ENCODE peak calls at places on chromosomes 2 and 18, in eight cellular contexts. One of them, this sample, is unnamed.

GRCh38 chr2:69683170-69683971 is 39.8 kb upstream of the AAK1 start:
- DNase-seq in posterior vena cava: no peak
- DNase-seq in NCI-H2171 treated with DMSO at 0.1 percent for 48 hours: peak; percentile 16
- DNase-seq in activated CD4-positive, alpha-beta T cell treated with anti-CD3 and anti-CD28 coated beads, Interleukin-2, amount 50 U/mL, for 1 hour: no peak
- DNase-seq in DMS153: no peak
- DNase-seq in activated effector memory CD4-positive, alpha-beta T cell treated with Interleukin-2 at 50 U/mL for 16 hours: no peak
- DNase-seq in GM10248: no peak
- DNase-seq in adrenal gland: peak; percentile 33
- DNase-seq in this sample: no peak

GRCh38 chr2:138716183-138716582 is 64.0 kb downstream of the NXPH2 start:
- DNase-seq in adrenal gland: no peak
- DNase-seq in NCI-H2171 treated with DMSO at 0.1 percent for 48 hours: peak; percentile 10
- DNase-seq in activated effector memory CD4-positive, alpha-beta T cell treated with Interleukin-2 at 50 U/mL for 16 hours: no peak
- DNase-seq in activated CD4-positive, alpha-beta T cell treated with anti-CD3 and anti-CD28 coated beads, Interleukin-2, amount 50 U/mL, for 1 hour: no peak
- DNase-seq in GM10248: peak; percentile 18
- DNase-seq in DMS153: no peak
- DNase-seq in posterior vena cava: no peak
- DNase-seq in this sample: no peak

GRCh38 chr2:148650881-148651280 is 6.3 kb downstream of the EPC2 start:
- DNase-seq in DMS153: no peak
- DNase-seq in activated CD4-positive, alpha-beta T cell treated with anti-CD3 and anti-CD28 coated beads, Interleukin-2, amount 50 U/mL, for 1 hour: no peak
- DNase-seq in NCI-H2171 treated with DMSO at 0.1 percent for 48 hours: no peak
- DNase-seq in adrenal gland: no peak
- DNase-seq in GM10248: no peak
- DNase-seq in posterior vena cava: no peak
- DNase-seq in activated effector memory CD4-positive, alpha-beta T cell treated with Interleukin-2 at 50 U/mL for 16 hours: no peak
- DNase-seq in this sample: no peak

GRCh38 chr2:216792222-216793001 is 67.5 kb downstream of the TNP1 start:
- DNase-seq in posterior vena cava: peak; percentile 93
- DNase-seq in adrenal gland: no peak
- DNase-seq in NCI-H2171 treated with DMSO at 0.1 percent for 48 hours: peak; percentile 87
- DNase-seq in GM10248: no peak
- DNase-seq in activated effector memory CD4-positive, alpha-beta T cell treated with Interleukin-2 at 50 U/mL for 16 hours: no peak
- DNase-seq in DMS153: peak; percentile 76
- DNase-seq in activated CD4-positive, alpha-beta T cell treated with anti-CD3 and anti-CD28 coated beads, Interleukin-2, amount 50 U/mL, for 1 hour: no peak
- DNase-seq in this sample: no peak

GRCh38 chr2:102103992-102104871 is 38.3 kb upstream of the IL1R1 start:
- DNase-seq in adrenal gland: peak; percentile 61
- DNase-seq in activated effector memory CD4-positive, alpha-beta T cell treated with Interleukin-2 at 50 U/mL for 16 hours: peak; percentile 23
- DNase-seq in DMS153: no peak
- DNase-seq in NCI-H2171 treated with DMSO at 0.1 percent for 48 hours: no peak
- DNase-seq in GM10248: peak; percentile 34
- DNase-seq in posterior vena cava: peak; percentile 93
- DNase-seq in activated CD4-positive, alpha-beta T cell treated with anti-CD3 and anti-CD28 coated beads, Interleukin-2, amount 50 U/mL, for 1 hour: peak; percentile 29
- DNase-seq in this sample: peak; percentile 67

GRCh38 chr2:57443985-57444501 is 602.6 kb upstream of the VRK2 start:
- DNase-seq in activated CD4-positive, alpha-beta T cell treated with anti-CD3 and anti-CD28 coated beads, Interleukin-2, amount 50 U/mL, for 1 hour: no peak
- DNase-seq in NCI-H2171 treated with DMSO at 0.1 percent for 48 hours: no peak
- DNase-seq in DMS153: no peak
- DNase-seq in adrenal gland: no peak
- DNase-seq in activated effector memory CD4-positive, alpha-beta T cell treated with Interleukin-2 at 50 U/mL for 16 hours: no peak
- DNase-seq in posterior vena cava: no peak
- DNase-seq in GM10248: no peak
- DNase-seq in this sample: no peak

GRCh38 chr2:138245309-138245708 is 256.3 kb upstream of the SPOPL start:
- DNase-seq in DMS153: no peak
- DNase-seq in adrenal gland: no peak
- DNase-seq in activated effector memory CD4-positive, alpha-beta T cell treated with Interleukin-2 at 50 U/mL for 16 hours: no peak
- DNase-seq in NCI-H2171 treated with DMSO at 0.1 percent for 48 hours: no peak
- DNase-seq in GM10248: no peak
- DNase-seq in posterior vena cava: no peak
- DNase-seq in activated CD4-positive, alpha-beta T cell treated with anti-CD3 and anti-CD28 coated beads, Interleukin-2, amount 50 U/mL, for 1 hour: no peak
- DNase-seq in this sample: no peak

GRCh38 chr2:218505754-218506371 is 62.3 kb downstream of the USP37 start:
- DNase-seq in NCI-H2171 treated with DMSO at 0.1 percent for 48 hours: no peak
- DNase-seq in adrenal gland: no peak
- DNase-seq in GM10248: no peak
- DNase-seq in DMS153: no peak
- DNase-seq in posterior vena cava: no peak
- DNase-seq in activated effector memory CD4-positive, alpha-beta T cell treated with Interleukin-2 at 50 U/mL for 16 hours: no peak
- DNase-seq in activated CD4-positive, alpha-beta T cell treated with anti-CD3 and anti-CD28 coated beads, Interleukin-2, amount 50 U/mL, for 1 hour: no peak
- DNase-seq in this sample: no peak

GRCh38 chr18:8706545-8706980 is 1.2 kb downstream of the MTCL1 start:
- DNase-seq in adrenal gland: no peak
- DNase-seq in posterior vena cava: no peak
- DNase-seq in DMS153: no peak
- DNase-seq in NCI-H2171 treated with DMSO at 0.1 percent for 48 hours: no peak
- DNase-seq in activated effector memory CD4-positive, alpha-beta T cell treated with Interleukin-2 at 50 U/mL for 16 hours: peak; percentile 5
- DNase-seq in activated CD4-positive, alpha-beta T cell treated with anti-CD3 and anti-CD28 coated beads, Interleukin-2, amount 50 U/mL, for 1 hour: peak; percentile 8
- DNase-seq in GM10248: no peak
- DNase-seq in this sample: no peak

GRCh38 chr2:234399451-234400246 is 97.2 kb downstream of the ARL4C start:
- DNase-seq in GM10248: no peak
- DNase-seq in adrenal gland: no peak
- DNase-seq in DMS153: no peak
- DNase-seq in activated effector memory CD4-positive, alpha-beta T cell treated with Interleukin-2 at 50 U/mL for 16 hours: no peak
- DNase-seq in NCI-H2171 treated with DMSO at 0.1 percent for 48 hours: no peak
- DNase-seq in posterior vena cava: no peak
- DNase-seq in activated CD4-positive, alpha-beta T cell treated with anti-CD3 and anti-CD28 coated beads, Interleukin-2, amount 50 U/mL, for 1 hour: no peak
- DNase-seq in this sample: no peak

GRCh38 chr18:10912790-10913560 is 236.4 kb downstream of the PIEZO2 start:
- DNase-seq in posterior vena cava: no peak
- DNase-seq in GM10248: no peak
- DNase-seq in NCI-H2171 treated with DMSO at 0.1 percent for 48 hours: peak; percentile 6
- DNase-seq in activated effector memory CD4-positive, alpha-beta T cell treated with Interleukin-2 at 50 U/mL for 16 hours: no peak
- DNase-seq in activated CD4-positive, alpha-beta T cell treated with anti-CD3 and anti-CD28 coated beads, Interleukin-2, amount 50 U/mL, for 1 hour: no peak
- DNase-seq in adrenal gland: no peak
- DNase-seq in DMS153: no peak
- DNase-seq in this sample: no peak

GRCh38 chr2:54259413-54260240 is 3.6 kb upstream of the TSPYL6 start:
- DNase-seq in activated effector memory CD4-positive, alpha-beta T cell treated with Interleukin-2 at 50 U/mL for 16 hours: no peak
- DNase-seq in GM10248: peak; percentile 29
- DNase-seq in NCI-H2171 treated with DMSO at 0.1 percent for 48 hours: no peak
- DNase-seq in activated CD4-positive, alpha-beta T cell treated with anti-CD3 and anti-CD28 coated beads, Interleukin-2, amount 50 U/mL, for 1 hour: no peak
- DNase-seq in posterior vena cava: no peak
- DNase-seq in adrenal gland: no peak
- DNase-seq in DMS153: no peak
- DNase-seq in this sample: no peak

GRCh38 chr2:45067859-45068642 is 58.8 kb upstream of the SIX2 start:
- DNase-seq in GM10248: no peak
- DNase-seq in posterior vena cava: peak; percentile 14
- DNase-seq in activated effector memory CD4-positive, alpha-beta T cell treated with Interleukin-2 at 50 U/mL for 16 hours: no peak
- DNase-seq in NCI-H2171 treated with DMSO at 0.1 percent for 48 hours: peak; percentile 21
- DNase-seq in adrenal gland: no peak
- DNase-seq in activated CD4-positive, alpha-beta T cell treated with anti-CD3 and anti-CD28 coated beads, Interleukin-2, amount 50 U/mL, for 1 hour: no peak
- DNase-seq in DMS153: no peak
- DNase-seq in this sample: no peak

GRCh38 chr2:3186766-3187165 is 190.9 kb downstream of the EIPR1 start:
- DNase-seq in activated effector memory CD4-positive, alpha-beta T cell treated with Interleukin-2 at 50 U/mL for 16 hours: no peak
- DNase-seq in NCI-H2171 treated with DMSO at 0.1 percent for 48 hours: peak; percentile 87
- DNase-seq in DMS153: no peak
- DNase-seq in activated CD4-positive, alpha-beta T cell treated with anti-CD3 and anti-CD28 coated beads, Interleukin-2, amount 50 U/mL, for 1 hour: no peak
- DNase-seq in posterior vena cava: no peak
- DNase-seq in adrenal gland: no peak
- DNase-seq in GM10248: no peak
- DNase-seq in this sample: no peak

GRCh38 chr2:71503827-71504226 is 50.5 kb downstream of the DYSF start:
- DNase-seq in adrenal gland: peak; percentile 38
- DNase-seq in posterior vena cava: peak; percentile 73
- DNase-seq in GM10248: no peak
- DNase-seq in activated effector memory CD4-positive, alpha-beta T cell treated with Interleukin-2 at 50 U/mL for 16 hours: no peak
- DNase-seq in DMS153: no peak
- DNase-seq in NCI-H2171 treated with DMSO at 0.1 percent for 48 hours: no peak
- DNase-seq in activated CD4-positive, alpha-beta T cell treated with anti-CD3 and anti-CD28 coated beads, Interleukin-2, amount 50 U/mL, for 1 hour: no peak
- DNase-seq in this sample: no peak

GRCh38 chr2:68435605-68436004 is 31.5 kb downstream of the FBXO48 start:
- DNase-seq in GM10248: no peak
- DNase-seq in NCI-H2171 treated with DMSO at 0.1 percent for 48 hours: no peak
- DNase-seq in adrenal gland: no peak
- DNase-seq in activated effector memory CD4-positive, alpha-beta T cell treated with Interleukin-2 at 50 U/mL for 16 hours: no peak
- DNase-seq in activated CD4-positive, alpha-beta T cell treated with anti-CD3 and anti-CD28 coated beads, Interleukin-2, amount 50 U/mL, for 1 hour: no peak
- DNase-seq in posterior vena cava: no peak
- DNase-seq in DMS153: no peak
- DNase-seq in this sample: no peak

This sample was measured in GM12878.